ENCODE peak calls at places on chromosomes 5 and 9, in ten cellular contexts. One of them, this sample, is unnamed.

GRCh38 chr5:116507051-116507537 is 67.5 kb downstream of the SEMA6A start:
- DNase-seq in lower lobe of right lung: no peak
- DNase-seq in HepG2: no peak
- DNase-seq in coronary artery: no peak
- DNase-seq in HL-60: no peak
- DNase-seq in adrenal gland: no peak
- DNase-seq in cardiac muscle cell: peak
- DNase-seq in DND-41: no peak
- DNase-seq in PC-3: no peak
- DNase-seq in kidney: no peak
- DNase-seq in this sample: no peak

GRCh38 chr9:79060726-79061125 is 511.0 kb upstream of the TLE4 start:
- DNase-seq in lower lobe of right lung: no peak
- DNase-seq in HepG2: no peak
- DNase-seq in coronary artery: no peak
- DNase-seq in HL-60: no peak
- DNase-seq in adrenal gland: no peak
- DNase-seq in cardiac muscle cell: no peak
- DNase-seq in DND-41: no peak
- DNase-seq in PC-3: peak
- DNase-seq in kidney: no peak
- DNase-seq in this sample: no peak

GRCh38 chr5:112036206-112036605 is 279.2 kb upstream of the NREP start:
- DNase-seq in lower lobe of right lung: no peak
- DNase-seq in HepG2: no peak
- DNase-seq in coronary artery: no peak
- DNase-seq in HL-60: no peak
- DNase-seq in adrenal gland: no peak
- DNase-seq in cardiac muscle cell: no peak
- DNase-seq in DND-41: no peak
- DNase-seq in PC-3: peak
- DNase-seq in kidney: no peak
- DNase-seq in this sample: no peak

GRCh38 chr9:98732801-98733200 is 24.1 kb upstream of the GABBR2 start:
- DNase-seq in lower lobe of right lung: no peak
- DNase-seq in HepG2: no peak
- DNase-seq in coronary artery: no peak
- DNase-seq in HL-60: no peak
- DNase-seq in adrenal gland: no peak
- DNase-seq in cardiac muscle cell: no peak
- DNase-seq in DND-41: no peak
- DNase-seq in PC-3: no peak
- DNase-seq in kidney: no peak
- DNase-seq in this sample: no peak

GRCh38 chr9:71744754-71745521 is 23.4 kb downstream of the CEMIP2 start:
- DNase-seq in lower lobe of right lung: no peak
- DNase-seq in HepG2: no peak
- DNase-seq in coronary artery: no peak
- DNase-seq in HL-60: no peak
- DNase-seq in adrenal gland: no peak
- DNase-seq in cardiac muscle cell: no peak
- DNase-seq in DND-41: no peak
- DNase-seq in PC-3: no peak
- DNase-seq in kidney: no peak
- DNase-seq in this sample: no peak

GRCh38 chr9:131781069-131781468 is 41.2 kb upstream of the RAPGEF1 start:
- DNase-seq in lower lobe of right lung: no peak
- DNase-seq in HepG2: no peak
- DNase-seq in coronary artery: no peak
- DNase-seq in HL-60: no peak
- DNase-seq in adrenal gland: no peak
- DNase-seq in cardiac muscle cell: peak
- DNase-seq in DND-41: no peak
- DNase-seq in PC-3: no peak
- DNase-seq in kidney: no peak
- DNase-seq in this sample: no peak

GRCh38 chr5:2782658-2783057 is 31.2 kb upstream of the IRX2 start:
- DNase-seq in lower lobe of right lung: no peak
- DNase-seq in HepG2: no peak
- DNase-seq in coronary artery: no peak
- DNase-seq in HL-60: no peak
- DNase-seq in adrenal gland: no peak
- DNase-seq in cardiac muscle cell: no peak
- DNase-seq in DND-41: no peak
- DNase-seq in PC-3: no peak
- DNase-seq in kidney: no peak
- DNase-seq in this sample: no peak

GRCh38 chr9:4021621-4022213 is 278.2 kb downstream of the GLIS3 start:
- DNase-seq in lower lobe of right lung: no peak
- DNase-seq in HepG2: no peak
- DNase-seq in coronary artery: no peak
- DNase-seq in HL-60: no peak
- DNase-seq in adrenal gland: no peak
- DNase-seq in cardiac muscle cell: no peak
- DNase-seq in DND-41: no peak
- DNase-seq in PC-3: no peak
- DNase-seq in kidney: no peak
- DNase-seq in this sample: no peak

GRCh38 chr5:10648806-10649517 is 85.1 kb downstream of the ANKRD33B start:
- DNase-seq in lower lobe of right lung: no peak
- DNase-seq in HepG2: no peak
- DNase-seq in coronary artery: no peak
- DNase-seq in HL-60: no peak
- DNase-seq in adrenal gland: no peak
- DNase-seq in cardiac muscle cell: no peak
- DNase-seq in DND-41: no peak
- DNase-seq in PC-3: no peak
- DNase-seq in kidney: no peak
- DNase-seq in this sample: no peak

GRCh38 chr5:172870807-172871431 is 36.9 kb downstream of the ERGIC1 start:
- DNase-seq in lower lobe of right lung: peak
- DNase-seq in HepG2: no peak
- DNase-seq in coronary artery: no peak
- DNase-seq in HL-60: no peak
- DNase-seq in adrenal gland: peak
- DNase-seq in cardiac muscle cell: no peak
- DNase-seq in DND-41: no peak
- DNase-seq in PC-3: peak
- DNase-seq in kidney: no peak
- DNase-seq in this sample: no peak

GRCh38 chr5:172871561-172871960 is 37.5 kb downstream of the ERGIC1 start:
- DNase-seq in lower lobe of right lung: no peak
- DNase-seq in HepG2: no peak
- DNase-seq in coronary artery: no peak
- DNase-seq in HL-60: no peak
- DNase-seq in adrenal gland: no peak
- DNase-seq in cardiac muscle cell: no peak
- DNase-seq in DND-41: no peak
- DNase-seq in PC-3: no peak
- DNase-seq in kidney: no peak
- DNase-seq in this sample: no peak

GRCh38 chr5:172872997-172873491 is 39.0 kb downstream of the ERGIC1 start:
- DNase-seq in lower lobe of right lung: peak
- DNase-seq in HepG2: no peak
- DNase-seq in coronary artery: peak
- DNase-seq in HL-60: no peak
- DNase-seq in adrenal gland: peak
- DNase-seq in cardiac muscle cell: peak
- DNase-seq in DND-41: no peak
- DNase-seq in PC-3: no peak
- DNase-seq in kidney: peak
- DNase-seq in this sample: peak

GRCh38 chr5:172873513-172873912 is 39.5 kb downstream of the ERGIC1 start:
- DNase-seq in lower lobe of right lung: no peak
- DNase-seq in HepG2: no peak
- DNase-seq in coronary artery: no peak
- DNase-seq in HL-60: no peak
- DNase-seq in adrenal gland: no peak
- DNase-seq in cardiac muscle cell: no peak
- DNase-seq in DND-41: no peak
- DNase-seq in PC-3: no peak
- DNase-seq in kidney: no peak
- DNase-seq in this sample: no peak

GRCh38 chr5:172871982-172872381 is 37.9 kb downstream of the ERGIC1 start:
- DNase-seq in lower lobe of right lung: no peak
- DNase-seq in HepG2: no peak
- DNase-seq in coronary artery: no peak
- DNase-seq in HL-60: no peak
- DNase-seq in adrenal gland: peak
- DNase-seq in cardiac muscle cell: no peak
- DNase-seq in DND-41: no peak
- DNase-seq in PC-3: no peak
- DNase-seq in kidney: no peak
- DNase-seq in this sample: no peak
- TF ChIP-seq CTCF in lower lobe of right lung: no peak
- TF ChIP-seq CTCF in HepG2: no peak
- TF ChIP-seq CTCF in coronary artery: no peak
- TF ChIP-seq CTCF in HL-60: no peak
- TF ChIP-seq CTCF in adrenal gland: no peak
- TF ChIP-seq CTCF in cardiac muscle cell: no peak
- TF ChIP-seq CTCF in DND-41: no peak
- TF ChIP-seq CTCF in PC-3: no peak
- TF ChIP-seq CTCF in kidney: no peak
- TF ChIP-seq CTCF in this sample: no peak

GRCh38 chr5:29382735-29383280 is 1810.7 kb upstream of the CDH6 start:
- DNase-seq in lower lobe of right lung: no peak
- DNase-seq in HepG2: peak
- DNase-seq in coronary artery: no peak
- DNase-seq in HL-60: no peak
- DNase-seq in adrenal gland: no peak
- DNase-seq in cardiac muscle cell: no peak
- DNase-seq in DND-41: no peak
- DNase-seq in PC-3: no peak
- DNase-seq in kidney: no peak
- DNase-seq in this sample: no peak
- H3K4me3 ChIP-seq in lower lobe of right lung: no peak
- H3K4me3 ChIP-seq in HepG2: peak
- H3K4me3 ChIP-seq in coronary artery: no peak
- H3K4me3 ChIP-seq in HL-60: no peak
- H3K4me3 ChIP-seq in adrenal gland: no peak
- H3K4me3 ChIP-seq in cardiac muscle cell: no peak
- H3K4me3 ChIP-seq in DND-41: no peak
- H3K4me3 ChIP-seq in PC-3: no peak
- H3K4me3 ChIP-seq in kidney: no peak
- H3K4me3 ChIP-seq in this sample: no peak

GRCh38 chr5:172443441-172444109 is 10.8 kb downstream of the SH3PXD2B start:
- DNase-seq in lower lobe of right lung: peak
- DNase-seq in HepG2: no peak
- DNase-seq in coronary artery: peak
- DNase-seq in HL-60: no peak
- DNase-seq in adrenal gland: peak
- DNase-seq in cardiac muscle cell: peak
- DNase-seq in DND-41: peak
- DNase-seq in PC-3: peak
- DNase-seq in kidney: no peak
- DNase-seq in this sample: peak

GRCh38 chr5:172446336-172447051 is 7.8 kb downstream of the SH3PXD2B start:
- DNase-seq in lower lobe of right lung: no peak
- DNase-seq in HepG2: no peak
- DNase-seq in coronary artery: no peak
- DNase-seq in HL-60: no peak
- DNase-seq in adrenal gland: peak
- DNase-seq in cardiac muscle cell: no peak
- DNase-seq in DND-41: no peak
- DNase-seq in PC-3: no peak
- DNase-seq in kidney: no peak
- DNase-seq in this sample: no peak

GRCh38 chr5:172445866-172446265 is 8.5 kb downstream of the SH3PXD2B start:
- DNase-seq in lower lobe of right lung: no peak
- DNase-seq in HepG2: no peak
- DNase-seq in coronary artery: no peak
- DNase-seq in HL-60: no peak
- DNase-seq in adrenal gland: peak
- DNase-seq in cardiac muscle cell: no peak
- DNase-seq in DND-41: no peak
- DNase-seq in PC-3: no peak
- DNase-seq in kidney: no peak
- DNase-seq in this sample: no peak

GRCh38 chr5:172444110-172444510 is 10.2 kb downstream of the SH3PXD2B start:
- DNase-seq in lower lobe of right lung: no peak
- DNase-seq in HepG2: no peak
- DNase-seq in coronary artery: no peak
- DNase-seq in HL-60: no peak
- DNase-seq in adrenal gland: peak
- DNase-seq in cardiac muscle cell: peak
- DNase-seq in DND-41: no peak
- DNase-seq in PC-3: peak
- DNase-seq in kidney: no peak
- DNase-seq in this sample: peak

DNA sequence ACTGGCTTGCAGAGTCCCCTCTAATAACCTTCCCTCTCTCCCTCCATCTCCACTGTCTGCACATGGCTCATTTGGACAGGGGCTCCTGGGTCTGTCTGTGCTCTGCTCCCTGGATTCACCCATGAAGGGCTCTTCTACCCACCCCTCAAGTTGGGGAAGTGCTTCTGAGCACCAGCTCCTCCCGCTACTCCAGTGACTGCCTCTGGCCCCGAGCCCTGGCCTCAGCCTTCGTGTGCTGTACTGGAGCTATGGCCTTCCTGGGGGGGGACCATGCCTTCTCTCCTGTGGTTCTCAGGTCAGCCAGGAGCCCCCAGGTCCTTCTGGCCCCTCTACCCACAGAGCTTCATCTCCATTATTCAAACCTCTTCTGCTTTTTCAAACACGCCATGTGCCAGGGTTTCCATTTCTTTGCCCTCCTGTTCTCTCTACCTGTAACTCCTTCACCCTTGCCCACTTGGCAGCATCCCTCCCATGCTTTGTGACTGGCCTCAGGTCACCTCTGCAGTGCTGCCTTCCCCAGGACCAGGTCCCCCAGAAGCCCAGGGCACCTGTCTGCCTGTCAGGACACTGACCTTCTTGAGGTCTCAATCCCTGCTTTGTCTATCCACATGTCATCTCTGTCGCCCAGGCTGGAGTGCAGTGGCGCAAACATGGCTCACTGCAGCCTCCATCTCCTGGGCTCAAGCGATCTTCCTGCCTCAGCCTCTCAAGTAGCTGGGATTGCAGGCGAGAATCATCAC is 9.5 kb downstream of the SH3PXD2B start:
- DNase-seq in lower lobe of right lung: no peak
- DNase-seq in HepG2: no peak
- DNase-seq in coronary artery: no peak
- DNase-seq in HL-60: no peak
- DNase-seq in adrenal gland: peak
- DNase-seq in cardiac muscle cell: no peak
- DNase-seq in DND-41: no peak
- DNase-seq in PC-3: no peak
- DNase-seq in kidney: no peak
- DNase-seq in this sample: no peak
- H3K27ac ChIP-seq in lower lobe of right lung: no peak
- H3K27ac ChIP-seq in HepG2: no peak
- H3K27ac ChIP-seq in coronary artery: peak
- H3K27ac ChIP-seq in HL-60: no peak
- H3K27ac ChIP-seq in adrenal gland: peak
- H3K27ac ChIP-seq in cardiac muscle cell: no peak
- H3K27ac ChIP-seq in DND-41: no peak
- H3K27ac ChIP-seq in PC-3: no peak
- H3K27ac ChIP-seq in kidney: no peak
- H3K27ac ChIP-seq in this sample: peak

GRCh38 chr9:31608881-31609280 is 775.6 kb upstream of the ACO1 start:
- DNase-seq in lower lobe of right lung: no peak
- DNase-seq in HepG2: no peak
- DNase-seq in coronary artery: no peak
- DNase-seq in HL-60: no peak
- DNase-seq in adrenal gland: no peak
- DNase-seq in cardiac muscle cell: no peak
- DNase-seq in DND-41: no peak
- DNase-seq in PC-3: peak
- DNase-seq in kidney: no peak
- DNase-seq in this sample: no peak
- TF ChIP-seq CTCF in lower lobe of right lung: no peak
- TF ChIP-seq CTCF in HepG2: no peak
- TF ChIP-seq CTCF in coronary artery: no peak
- TF ChIP-seq CTCF in HL-60: no peak
- TF ChIP-seq CTCF in adrenal gland: no peak
- TF ChIP-seq CTCF in cardiac muscle cell: no peak
- TF ChIP-seq CTCF in DND-41: no peak
- TF ChIP-seq CTCF in PC-3: no peak
- TF ChIP-seq CTCF in kidney: no peak
- TF ChIP-seq CTCF in this sample: no peak

This sample was measured in hepatocyte.